ENCODE peak calls at places on chromosomes 7 and 10, in ten cellular contexts. C, X, G, L, P, J, Y, D, F and U are unnamed samples.

GRCh38 chr10:91010952-91011351 is 90.1 kb upstream of the ANKRD1 start:
- DNase-seq in D (no peak), F (no peak), J (no peak), X (no peak), Y (no peak), G (no peak), P (no peak), C (no peak), L (no peak), U (peak)

GRCh38 chr7:122515404-122515803 is 183.5 kb downstream of the RNF133 start:
- DNase-seq in P (no peak), X (no peak), D (no peak), L (peak), G (no peak), J (no peak), C (no peak), F (peak), Y (no peak), U (no peak)

GRCh38 chr7:11665381-11665780 is 166.6 kb downstream of the THSD7A start:
- DNase-seq in C (no peak), X (no peak), L (peak), J (no peak), G (peak), P (no peak), Y (no peak), D (no peak), F (no peak), U (no peak)

GRCh38 chr10:49398000-49398861 is 2.3 kb upstream of the DRGX start:
- DNase-seq in J (peak), F (peak), P (peak), L (peak), D (no peak), G (peak), Y (peak), C (peak), X (peak), U (peak)

GRCh38 chr7:93817561-93817960 is 73.0 kb downstream of the TFPI2 start:
- DNase-seq in X (peak), F (no peak), L (peak), C (no peak), G (no peak), Y (no peak), J (peak), P (no peak), D (no peak), U (peak)

GRCh38 chr7:19400771-19401254 is 255.6 kb upstream of the FERD3L start:
- DNase-seq in F (no peak), D (no peak), X (no peak), C (no peak), G (no peak), P (no peak), Y (no peak), L (no peak), J (no peak), U (no peak)

GRCh38 chr10:3528823-3529222 is 256.2 kb downstream of the KLF6 start:
- DNase-seq in P (no peak), X (no peak), Y (no peak), F (no peak), D (no peak), G (no peak), J (no peak), C (no peak), L (no peak), U (no peak)

GRCh38 chr10:131822013-131822693 is 78.7 kb upstream of the PPP2R2D start:
- DNase-seq in F (no peak), L (no peak), J (no peak), P (no peak), X (no peak), Y (no peak), C (peak), D (no peak), G (no peak), U (no peak)

GRCh38 chr7:33646166-33646565 is 259.2 kb upstream of the BMPER start:
- DNase-seq in G (no peak), L (no peak), Y (no peak), P (no peak), C (no peak), X (no peak), J (no peak), D (no peak), F (no peak), U (no peak)

GRCh38 chr10:130455791-130456190 is 319.6 kb downstream of the GLRX3 start:
- DNase-seq in J (no peak), C (no peak), X (no peak), Y (no peak), P (no peak), D (no peak), G (no peak), F (no peak), L (no peak), U (no peak)

GRCh38 chr10:24278519-24278889 is 69.6 kb downstream of the KIAA1217 start:
- DNase-seq in D (no peak), L (no peak), G (no peak), X (no peak), F (no peak), P (no peak), J (peak), Y (no peak), C (no peak), U (no peak)

GRCh38 chr10:133401981-133402725 is 8.2 kb downstream of the MTG1 start:
- DNase-seq in F (no peak), C (peak), D (no peak), X (no peak), J (no peak), L (no peak), Y (no peak), G (no peak), P (no peak), U (no peak)

GRCh38 chr7:83429493-83429892 is 219.4 kb downstream of the SEMA3E start:
- DNase-seq in F (no peak), C (no peak), D (no peak), L (no peak), Y (no peak), P (no peak), G (no peak), X (no peak), J (no peak), U (no peak)

GRCh38 chr10:128875955-128876354 is 591.1 kb upstream of the MGMT start:
- DNase-seq in L (peak), G (peak), X (no peak), D (no peak), Y (no peak), F (peak), C (no peak), J (no peak), P (no peak), U (peak)

GRCh38 chr10:35379226-35380137 is 43.2 kb downstream of the CCNY start:
- DNase-seq in C (no peak), G (peak), P (peak), Y (peak), J (peak), F (no peak), D (no peak), X (peak), L (peak), U (peak)

GRCh38 chr10:94294168-94294567 is 68.6 kb downstream of the NOC3L start:
- DNase-seq in P (no peak), C (no peak), J (no peak), F (no peak), G (no peak), D (no peak), L (no peak), Y (no peak), X (no peak), U (no peak)

GRCh38 chr7:45703373-45703821 is 129.2 kb downstream of the ADCY1 start:
- DNase-seq in D (no peak), F (no peak), L (no peak), G (no peak), P (no peak), Y (no peak), X (no peak), C (no peak), J (no peak), U (no peak)

GRCh38 chr10:75071756-75072155 is 39.7 kb upstream of the SAMD8 start:
- DNase-seq in F (no peak), G (no peak), X (no peak), C (no peak), J (no peak), Y (no peak), D (no peak), P (no peak), L (no peak), U (no peak)

GRCh38 chr7:85125679-85126078 is 61.2 kb downstream of the SEMA3D start:
- DNase-seq in F (no peak), C (no peak), Y (no peak), J (no peak), L (no peak), P (no peak), X (no peak), G (peak), D (no peak), U (peak)

GRCh38 chr7:141276031-141276430 is 202.2 kb downstream of the TMEM178B start:
- DNase-seq in G (no peak), J (no peak), D (no peak), F (no peak), C (no peak), P (no peak), L (no peak), Y (no peak), X (no peak), U (peak)

GRCh38 chr7:24908166-24908565 is 71.8 kb downstream of the OSBPL3 start:
- DNase-seq in F (no peak), G (no peak), X (no peak), L (no peak), Y (no peak), D (no peak), C (no peak), J (no peak), P (no peak), U (no peak)

GRCh38 chr7:23476286-23477169 is 6.2 kb upstream of the IGF2BP3 start:
- DNase-seq in F (no peak), C (no peak), Y (no peak), J (no peak), P (no peak), G (no peak), D (no peak), X (no peak), L (no peak), U (no peak)
- H3K4me3 ChIP-seq in F (no peak), C (no peak), Y (no peak), J (no peak), P (no peak), G (no peak), D (no peak), X (no peak), L (no peak), U (no peak)

GRCh38 chr10:92690211-92691041 is 671 bp downstream of the HHEX start:
- DNase-seq in X (peak), Y (peak), P (peak), G (peak), D (no peak), J (peak), L (peak), F (peak), C (peak), U (peak)
- TF ChIP-seq CTCF in X (no peak), Y (no peak), P (no peak), G (no peak), D (no peak), J (no peak), L (no peak), F (no peak), C (no peak), U (no peak)

DNA sequence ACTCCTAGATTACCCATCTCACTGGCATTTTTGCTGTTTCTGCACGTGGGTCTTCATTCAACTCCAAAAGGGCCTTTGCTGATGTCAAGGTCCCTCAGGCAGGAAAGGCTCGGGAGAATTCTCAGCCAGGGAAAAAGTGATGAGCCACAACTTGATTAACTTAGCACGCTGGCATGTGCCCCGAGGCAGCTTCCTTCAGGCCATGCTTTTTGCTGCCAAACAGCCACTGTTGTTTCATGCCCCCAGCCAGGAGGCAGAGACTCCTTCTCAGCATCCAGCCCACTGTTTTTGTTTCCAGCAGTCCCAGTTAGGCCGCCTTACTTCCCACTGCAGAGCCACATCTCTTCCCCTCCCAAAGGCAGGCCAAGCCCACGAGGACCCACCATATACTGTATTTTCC is 266.5 kb upstream of the YAE1 start:
- DNase-seq in X (no peak), L (no peak), C (no peak), J (no peak), G (no peak), Y (no peak), F (no peak), P (no peak), D (no peak), U (no peak)
- H3K4me3 ChIP-seq in X (no peak), L (no peak), C (no peak), J (no peak), G (no peak), Y (no peak), F (no peak), P (no peak), D (no peak), U (no peak)

DNA sequence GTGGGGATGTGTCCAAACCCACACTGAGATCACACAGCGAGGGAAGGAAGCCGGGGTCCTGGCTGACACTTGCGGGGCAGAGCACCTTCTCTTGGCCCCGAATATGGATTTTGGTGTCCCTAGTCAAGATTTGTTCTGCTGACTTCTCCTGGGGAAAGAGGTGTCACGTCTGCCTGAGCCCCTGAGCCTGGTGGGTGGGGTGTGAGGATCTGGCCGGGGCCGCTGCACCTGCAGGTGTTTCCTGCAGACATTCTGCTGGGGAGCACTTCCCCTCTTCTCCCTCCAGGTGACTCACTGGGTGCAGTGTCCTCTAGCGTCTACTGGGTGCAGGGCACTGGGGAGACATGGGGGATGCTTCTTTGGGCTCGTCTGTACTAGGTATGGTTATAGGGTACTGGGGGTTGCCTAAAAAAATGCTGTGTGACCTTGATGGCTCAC is 99.2 kb downstream of the GRK5 start:
- DNase-seq in G (no peak), P (peak), F (no peak), Y (no peak), L (no peak), C (no peak), J (peak), D (no peak), X (no peak), U (no peak)
- TF ChIP-seq CTCF in G (no peak), P (peak), F (no peak), Y (no peak), L (peak), C (peak), J (no peak), D (no peak), X (peak), U (peak)

GRCh38 chr7:111903016-111903415 is 303.2 kb downstream of the DOCK4 start:
- DNase-seq in C (no peak), L (no peak), Y (no peak), X (no peak), J (no peak), G (no peak), D (no peak), F (no peak), P (no peak), U (no peak)
- H3K4me3 ChIP-seq in C (no peak), L (no peak), Y (no peak), X (no peak), J (no peak), G (no peak), D (no peak), F (no peak), P (no peak), U (no peak)